ENCODE peak calls at places on chromosome 1, in four cellular contexts. A is A549, U is IMR-90, V is HepG2. Y is an unnamed sample.

GRCh38 chr1:26363549-26364448 is 8.8 kb downstream of the ZNF683 start:
- DNase-seq in A (peak), U (peak), V (peak), Y (peak)

GRCh38 chr1:204451352-204452124 is 39.9 kb upstream of the PPP1R15B start:
- DNase-seq in A (no peak), U (no peak), V (no peak), Y (no peak)

GRCh38 chr1:198123146-198123545 is 33.7 kb upstream of the NEK7 start:
- DNase-seq in A (no peak), U (peak), V (no peak), Y (no peak)

GRCh38 chr1:47785561-47786271 is 211.5 kb downstream of the TRABD2B start:
- DNase-seq in A (peak), U (no peak), V (peak), Y (no peak)

GRCh38 chr1:67916439-67916886 is 83.2 kb upstream of the GNG12 start:
- DNase-seq in A (no peak), U (no peak), V (no peak), Y (peak)

GRCh38 chr1:205319081-205320018 is 2.2 kb downstream of the NUAK2 start:
- DNase-seq in A (no peak), U (peak), V (peak), Y (no peak)

GRCh38 chr1:5165747-5166146 is 511.3 kb downstream of the AJAP1 start:
- DNase-seq in A (no peak), U (no peak), V (no peak), Y (no peak)

GRCh38 chr1:59484090-59484489 is 187.2 kb downstream of the FGGY start:
- DNase-seq in A (peak), U (peak), V (no peak), Y (peak)

GRCh38 chr1:31380181-31380580 is 7.3 kb upstream of the FABP3 start:
- DNase-seq in A (no peak), U (no peak), V (no peak), Y (no peak)

GRCh38 chr1:236795757-236796719 is 946 bp downstream of the MTR start:
- DNase-seq in A (no peak), U (peak), V (peak), Y (no peak)

GRCh38 chr1:15286452-15286851 is 39.4 kb downstream of the FHAD1 start:
- DNase-seq in A (no peak), U (no peak), V (no peak), Y (peak)

GRCh38 chr1:119542492-119542946 is 35.5 kb downstream of the HSD3B1 start:
- DNase-seq in A (no peak), U (no peak), V (no peak), Y (no peak)

GRCh38 chr1:21335750-21336168 is 45.5 kb upstream of the ECE1 start:
- DNase-seq in A (no peak), U (no peak), V (no peak), Y (no peak)

GRCh38 chr1:184163674-184164470 is 112.3 kb downstream of the TSEN15 start:
- DNase-seq in A (no peak), U (peak), V (no peak), Y (no peak)

GRCh38 chr1:64495878-64496277 is 25.9 kb downstream of the CACHD1 start:
- DNase-seq in A (no peak), U (no peak), V (no peak), Y (no peak)

GRCh38 chr1:207825719-207826556 is 74.1 kb downstream of the CD46 start:
- DNase-seq in A (no peak), U (peak), V (peak), Y (peak)

GRCh38 chr1:33612877-33613487 is 140.5 kb downstream of the ZSCAN20 start:
- DNase-seq in A (peak), U (peak), V (peak), Y (peak)

GRCh38 chr1:117000142-117000541 is 1.4 kb upstream of the CD101 start:
- DNase-seq in A (no peak), U (no peak), V (no peak), Y (no peak)

GRCh38 chr1:181423301-181423918 is 59.9 kb upstream of the CACNA1E start:
- DNase-seq in A (peak), U (peak), V (peak), Y (peak)

GRCh38 chr1:70220015-70220414 is 1.2 kb upstream of the SRSF11 start:
- DNase-seq in A (no peak), U (no peak), V (no peak), Y (peak)

GRCh38 chr1:211648980-211649934 is 26.2 kb downstream of the NEK2 start:
- DNase-seq in A (peak), U (peak), V (peak), Y (peak)

GRCh38 chr1:245179706-245180105 is 24.9 kb downstream of the KIF26B start:
- DNase-seq in A (no peak), U (no peak), V (no peak), Y (no peak)

GRCh38 chr1:230857077-230857476 is 11.2 kb downstream of the C1orf198 start:
- DNase-seq in A (no peak), U (peak), V (no peak), Y (no peak)

GRCh38 chr1:167648252-167648849 is 18.3 kb downstream of the RCSD1 start:
- DNase-seq in A (no peak), U (no peak), V (no peak), Y (no peak)

GRCh38 chr1:198970919-198971318 is 332.1 kb downstream of the PTPRC start:
- DNase-seq in A (no peak), U (peak), V (peak), Y (no peak)

DNA sequence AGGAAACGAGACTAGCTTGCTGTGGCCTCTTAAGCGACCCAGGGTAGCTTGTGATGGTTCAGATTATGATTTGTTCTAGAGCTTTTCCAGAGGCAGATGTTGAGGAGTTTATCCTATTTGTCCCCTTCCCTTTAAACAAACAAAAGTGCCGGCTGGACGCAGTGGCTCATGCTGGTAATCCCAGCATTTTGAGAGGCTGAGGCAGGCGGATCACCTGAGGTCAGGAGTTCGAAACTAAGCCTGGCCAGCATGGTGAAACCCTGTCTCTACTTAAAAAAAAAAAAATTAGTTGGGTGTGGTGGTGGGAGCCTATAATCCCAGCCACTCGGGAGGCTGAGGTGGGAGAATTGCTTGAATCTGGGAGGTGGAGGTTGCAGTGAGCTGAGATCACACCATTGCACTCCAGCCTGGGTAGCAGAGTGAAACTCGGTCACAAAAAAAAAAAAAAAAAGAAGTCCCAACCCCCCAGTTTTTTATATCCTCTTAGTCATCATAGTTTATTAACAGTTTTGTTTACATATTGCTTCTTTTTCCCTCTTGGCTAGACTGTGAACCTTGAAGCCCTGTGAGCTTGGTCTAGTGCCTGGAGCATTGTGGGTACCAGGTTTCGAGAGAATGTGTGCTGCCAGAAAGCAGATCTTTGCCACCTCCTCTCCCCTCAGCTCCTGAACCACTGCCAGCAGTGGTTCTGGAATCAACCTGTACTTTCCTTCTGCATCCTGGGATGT is 29.8 kb downstream of the MAPKAPK2 start:
- DNase-seq in A (no peak), U (peak), V (no peak), Y (no peak)
- TF ChIP-seq MAFK in A (no peak), U (no peak), V (no peak), Y (no peak)

GRCh38 chr1:8343464-8344001 is 25.6 kb downstream of the SLC45A1 start:
- DNase-seq in A (peak), U (peak), V (peak), Y (no peak)
- TF ChIP-seq MAZ in A (no peak), U (no peak), V (no peak), Y (no peak)

DNA sequence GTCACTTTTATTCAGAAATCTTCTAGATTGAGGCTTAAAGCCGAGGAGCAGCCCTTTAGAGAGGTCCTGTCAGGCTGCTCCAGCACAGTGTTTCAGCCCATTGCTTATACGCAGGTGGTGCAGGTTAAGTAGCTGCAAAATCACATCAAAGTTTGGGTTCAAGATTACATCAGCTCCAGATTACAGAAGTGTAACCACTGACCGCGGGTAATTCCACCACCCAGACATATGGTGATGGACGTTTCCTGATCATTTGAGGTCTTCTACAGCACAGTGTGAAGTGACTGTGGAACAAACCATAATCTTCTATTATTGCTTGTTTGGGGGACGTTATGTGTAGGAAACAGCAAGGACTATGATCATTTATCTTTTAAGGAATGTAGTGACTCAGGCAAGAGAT is 11.8 kb downstream of the C1orf115 start:
- DNase-seq in A (no peak), U (no peak), V (no peak), Y (no peak)
- TF ChIP-seq MAFK in A (no peak), U (no peak), V (no peak), Y (no peak)

GRCh38 chr1:11898831-11899467 is 27.3 kb downstream of the KIAA2013 start:
- DNase-seq in A (no peak), U (no peak), V (no peak), Y (peak)

GRCh38 chr1:11891433-11892186 is 32.9 kb upstream of the NPPB start:
- DNase-seq in A (no peak), U (no peak), V (no peak), Y (no peak)

GRCh38 chr1:11888877-11889208 is 30.1 kb upstream of the NPPB start:
- DNase-seq in A (no peak), U (no peak), V (no peak), Y (no peak)

GRCh38 chr1:11898086-11898785 is 28.0 kb downstream of the KIAA2013 start:
- DNase-seq in A (no peak), U (no peak), V (no peak), Y (no peak)

GRCh38 chr1:11893907-11894251 is 32.3 kb downstream of the KIAA2013 start:
- DNase-seq in A (peak), U (peak), V (peak), Y (peak)
- TF ChIP-seq MAZ in A (no peak), U (no peak), V (no peak), Y (peak)

GRCh38 chr1:39632491-39633417 is 6.7 kb downstream of the HEYL start:
- DNase-seq in A (no peak), U (peak), V (no peak), Y (peak)

GRCh38 chr1:39635871-39636210 is 3.6 kb downstream of the HEYL start:
- DNase-seq in A (no peak), U (no peak), V (no peak), Y (no peak)

GRCh38 chr1:39633422-39633821 is 6.0 kb downstream of the HEYL start:
- DNase-seq in A (no peak), U (no peak), V (no peak), Y (no peak)

GRCh38 chr1:39637301-39637700 is 2.1 kb downstream of the HEYL start:
- DNase-seq in A (no peak), U (no peak), V (no peak), Y (no peak)

GRCh38 chr1:39635205-39635870 is 4.1 kb downstream of the HEYL start:
- DNase-seq in A (no peak), U (no peak), V (no peak), Y (no peak)
- TF ChIP-seq MAFK in A (no peak), U (no peak), V (no peak), Y (no peak)

DNA sequence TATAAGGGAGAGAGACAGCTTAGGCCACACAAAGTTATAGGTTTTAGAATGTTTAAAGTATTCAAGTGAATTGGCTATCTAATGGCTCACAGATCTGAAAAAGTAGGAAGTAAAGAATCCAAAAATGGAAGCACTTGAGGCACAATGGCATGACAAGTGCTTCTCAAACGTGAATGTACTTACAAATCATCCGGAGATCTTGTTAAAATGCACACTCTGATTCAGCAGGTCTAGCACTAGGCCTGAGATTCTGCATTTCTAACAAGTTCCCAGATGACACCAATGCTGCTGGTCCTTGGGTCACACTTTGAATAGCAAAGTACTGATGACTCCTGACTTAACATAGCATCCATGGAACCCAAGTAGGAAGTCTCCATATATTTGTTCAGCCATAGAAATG is 20.9 kb upstream of the AGL start:
- DNase-seq in A (no peak), U (no peak), V (no peak), Y (no peak)
- TF ChIP-seq MAZ in A (no peak), U (no peak), V (no peak), Y (no peak)

DNA sequence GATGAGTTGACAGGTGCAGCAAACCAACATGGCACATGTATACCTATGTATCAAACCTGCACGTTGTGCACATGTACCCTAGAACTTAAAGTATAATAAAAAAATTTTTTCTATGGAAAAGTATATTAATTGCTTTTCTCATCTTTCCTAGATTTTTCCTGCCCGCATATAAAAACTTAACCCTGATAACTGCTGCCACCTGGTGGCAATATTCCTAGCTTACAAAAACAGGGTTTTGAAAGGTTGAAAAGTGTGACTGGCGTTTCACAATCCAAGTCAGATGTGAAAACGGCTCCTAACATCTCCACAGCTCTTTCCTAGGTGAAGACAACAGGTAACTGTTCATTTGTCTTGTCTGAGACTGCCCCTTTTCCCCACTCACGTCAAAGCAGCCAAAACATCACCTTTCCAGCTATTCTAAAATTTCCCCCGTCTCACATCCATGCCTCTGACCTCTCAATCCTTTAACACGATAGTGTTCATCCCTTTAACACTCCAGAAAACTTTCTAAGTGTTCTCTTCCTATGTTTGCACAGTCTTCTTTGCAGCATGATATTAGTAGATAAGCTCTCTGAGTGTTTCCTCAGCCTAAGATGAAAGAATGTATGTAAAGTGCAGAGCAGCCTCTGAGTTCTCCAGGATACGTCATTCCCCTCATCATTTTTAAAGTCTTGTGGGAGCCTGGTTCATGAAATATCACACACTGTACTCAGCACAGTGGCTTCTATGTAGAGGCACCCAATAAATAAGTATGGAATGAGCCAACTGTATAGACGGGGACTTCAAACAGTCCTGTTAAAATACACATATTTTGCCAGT is 27.5 kb downstream of the OVGP1 start:
- DNase-seq in A (peak), U (peak), V (peak), Y (peak)
- TF ChIP-seq MAFK in A (no peak), U (no peak), V (no peak), Y (no peak)

GRCh38 chr1:156741613-156741983 is 710 bp upstream of the MRPL24 start:
- DNase-seq in A (no peak), U (no peak), V (no peak), Y (no peak)
- TF ChIP-seq MAZ in A (no peak), U (no peak), V (no peak), Y (no peak)

GRCh38 chr1:219090618-219091017 is 83.1 kb upstream of the LYPLAL1 start:
- DNase-seq in A (no peak), U (no peak), V (no peak), Y (no peak)

GRCh38 chr1:219086956-219087469 is 86.7 kb upstream of the LYPLAL1 start:
- DNase-seq in A (no peak), U (no peak), V (no peak), Y (no peak)

GRCh38 chr1:219085988-219086387 is 87.7 kb upstream of the LYPLAL1 start:
- DNase-seq in A (no peak), U (peak), V (no peak), Y (no peak)

GRCh38 chr1:219092206-219092605 is 81.5 kb upstream of the LYPLAL1 start:
- DNase-seq in A (no peak), U (peak), V (no peak), Y (no peak)

DNA sequence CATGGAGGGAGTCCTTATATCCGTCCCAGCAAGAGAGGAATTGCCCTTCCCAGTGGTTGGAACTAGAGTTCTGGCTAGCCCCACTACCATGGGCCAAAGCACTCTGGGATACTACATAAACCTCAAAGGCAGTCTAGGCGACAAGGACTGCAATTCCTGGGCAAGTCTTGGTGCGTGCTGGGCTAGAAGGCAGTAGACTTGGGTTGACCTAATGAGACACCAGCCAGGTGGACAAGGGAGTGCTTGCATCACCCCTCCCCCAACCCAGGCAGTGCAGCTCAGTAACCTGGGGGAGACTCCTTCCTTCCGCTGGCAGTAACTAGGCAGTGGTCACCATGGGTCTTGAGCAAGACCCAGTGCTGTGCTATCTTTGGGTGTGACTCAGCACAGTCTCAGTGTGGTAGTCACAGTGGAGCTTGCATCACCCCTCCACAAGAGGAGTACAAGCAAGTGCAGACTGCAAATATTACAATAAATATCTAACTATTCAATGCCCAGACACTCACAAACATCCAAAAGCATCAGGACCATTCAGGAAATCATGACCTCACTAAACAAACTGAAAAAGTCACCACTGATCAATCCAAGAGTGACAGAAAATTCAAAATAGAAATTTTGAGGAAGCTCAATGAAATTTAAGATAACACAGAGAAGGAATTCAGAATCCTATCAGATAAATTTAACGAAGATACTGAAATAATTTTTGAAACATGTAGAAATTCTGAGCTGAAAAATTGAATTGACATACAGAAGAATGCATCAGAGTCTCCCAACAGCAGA is 84.7 kb upstream of the LYPLAL1 start:
- DNase-seq in A (peak), U (peak), V (peak), Y (peak)
- TF ChIP-seq MAFK in A (peak), U (peak), V (no peak), Y (peak)

GRCh38 chr1:151739590-151740355 is 18.5 kb downstream of the RIIAD1 start:
- DNase-seq in A (no peak), U (no peak), V (no peak), Y (peak)
- TF ChIP-seq MAZ in A (no peak), U (no peak), V (no peak), Y (peak)